ENCODE peak calls at places on chromosomes 7 and 10, in seven cellular contexts. One of them, this sample, is unnamed.

GRCh38 chr10:14954001-14954770 is at the start of gene DCLRE1C:
- DNase-seq in PC-9: peak
- DNase-seq in fibroblast of pulmonary artery: peak
- DNase-seq in fibroblast of the aortic adventitia: peak
- DNase-seq in Peyer's patch: peak
- DNase-seq in fibroblast of lung: peak
- DNase-seq in AG04450: peak
- DNase-seq in this sample: peak

GRCh38 chr10:13993169-13993568 is 337.6 kb downstream of the FRMD4A start:
- DNase-seq in fibroblast of lung: peak
- DNase-seq in PC-9: no peak
- DNase-seq in fibroblast of pulmonary artery: peak
- DNase-seq in fibroblast of the aortic adventitia: peak
- DNase-seq in AG04450: peak
- DNase-seq in Peyer's patch: no peak
- DNase-seq in this sample: no peak

GRCh38 chr7:109793-110556 is 82.4 kb upstream of the FAM20C start:
- DNase-seq in fibroblast of lung: no peak
- DNase-seq in AG04450: no peak
- DNase-seq in fibroblast of pulmonary artery: no peak
- DNase-seq in fibroblast of the aortic adventitia: no peak
- DNase-seq in Peyer's patch: peak
- DNase-seq in PC-9: no peak
- DNase-seq in this sample: no peak

GRCh38 chr7:98250789-98251188 is 1.2 kb downstream of the TECPR1 start:
- DNase-seq in Peyer's patch: peak
- DNase-seq in PC-9: peak
- DNase-seq in fibroblast of lung: no peak
- DNase-seq in fibroblast of the aortic adventitia: no peak
- DNase-seq in AG04450: no peak
- DNase-seq in fibroblast of pulmonary artery: no peak
- DNase-seq in this sample: no peak

GRCh38 chr10:33248638-33249037 is 85.8 kb downstream of the NRP1 start:
- DNase-seq in Peyer's patch: no peak
- DNase-seq in fibroblast of pulmonary artery: peak
- DNase-seq in fibroblast of the aortic adventitia: peak
- DNase-seq in fibroblast of lung: peak
- DNase-seq in AG04450: peak
- DNase-seq in PC-9: peak
- DNase-seq in this sample: no peak

GRCh38 chr7:95493247-95493646 is 7.5 kb downstream of the ASB4 start:
- DNase-seq in AG04450: no peak
- DNase-seq in fibroblast of the aortic adventitia: no peak
- DNase-seq in PC-9: no peak
- DNase-seq in fibroblast of lung: peak
- DNase-seq in fibroblast of pulmonary artery: peak
- DNase-seq in Peyer's patch: no peak
- DNase-seq in this sample: no peak

GRCh38 chr7:26186364-26187311 is 13.9 kb downstream of the HNRNPA2B1 start:
- DNase-seq in Peyer's patch: no peak
- DNase-seq in fibroblast of the aortic adventitia: no peak
- DNase-seq in fibroblast of pulmonary artery: no peak
- DNase-seq in PC-9: no peak
- DNase-seq in fibroblast of lung: no peak
- DNase-seq in AG04450: no peak
- DNase-seq in this sample: no peak

GRCh38 chr10:613217-613616 is 76.3 kb downstream of the DIP2C start:
- DNase-seq in fibroblast of pulmonary artery: no peak
- DNase-seq in fibroblast of the aortic adventitia: no peak
- DNase-seq in Peyer's patch: no peak
- DNase-seq in fibroblast of lung: no peak
- DNase-seq in AG04450: no peak
- DNase-seq in PC-9: peak
- DNase-seq in this sample: no peak

GRCh38 chr7:91140982-91141381 is 123.3 kb upstream of the FZD1 start:
- DNase-seq in fibroblast of the aortic adventitia: no peak
- DNase-seq in fibroblast of pulmonary artery: no peak
- DNase-seq in PC-9: no peak
- DNase-seq in AG04450: no peak
- DNase-seq in Peyer's patch: no peak
- DNase-seq in fibroblast of lung: no peak
- DNase-seq in this sample: no peak

GRCh38 chr7:921581-922333 is 32.7 kb downstream of the ADAP1 start:
- DNase-seq in fibroblast of pulmonary artery: no peak
- DNase-seq in Peyer's patch: no peak
- DNase-seq in AG04450: no peak
- DNase-seq in fibroblast of lung: no peak
- DNase-seq in PC-9: no peak
- DNase-seq in fibroblast of the aortic adventitia: no peak
- DNase-seq in this sample: no peak

GRCh38 chr10:59317066-59317465 is 45.3 kb downstream of the FAM13C start:
- DNase-seq in fibroblast of the aortic adventitia: no peak
- DNase-seq in PC-9: no peak
- DNase-seq in fibroblast of lung: no peak
- DNase-seq in Peyer's patch: no peak
- DNase-seq in AG04450: no peak
- DNase-seq in fibroblast of pulmonary artery: no peak
- DNase-seq in this sample: no peak

GRCh38 chr7:68485253-68485914 is 1112.9 kb upstream of the AUTS2 start:
- DNase-seq in fibroblast of lung: no peak
- DNase-seq in fibroblast of pulmonary artery: no peak
- DNase-seq in PC-9: no peak
- DNase-seq in Peyer's patch: no peak
- DNase-seq in fibroblast of the aortic adventitia: no peak
- DNase-seq in AG04450: no peak
- DNase-seq in this sample: no peak

GRCh38 chr10:100766693-100767427 is 21.5 kb downstream of the PAX2 start:
- DNase-seq in AG04450: no peak
- DNase-seq in PC-9: no peak
- DNase-seq in Peyer's patch: no peak
- DNase-seq in fibroblast of lung: no peak
- DNase-seq in fibroblast of the aortic adventitia: no peak
- DNase-seq in fibroblast of pulmonary artery: no peak
- DNase-seq in this sample: no peak

GRCh38 chr7:130189281-130189782 is 15.9 kb downstream of the TMEM209 start:
- DNase-seq in AG04450: no peak
- DNase-seq in fibroblast of lung: no peak
- DNase-seq in fibroblast of the aortic adventitia: peak
- DNase-seq in fibroblast of pulmonary artery: peak
- DNase-seq in Peyer's patch: no peak
- DNase-seq in PC-9: no peak
- DNase-seq in this sample: no peak

GRCh38 chr10:77586719-77587423 is 50.7 kb downstream of the KCNMA1 start:
- DNase-seq in AG04450: peak
- DNase-seq in Peyer's patch: no peak
- DNase-seq in fibroblast of the aortic adventitia: peak
- DNase-seq in PC-9: peak
- DNase-seq in fibroblast of pulmonary artery: peak
- DNase-seq in fibroblast of lung: peak
- DNase-seq in this sample: no peak

DNA sequence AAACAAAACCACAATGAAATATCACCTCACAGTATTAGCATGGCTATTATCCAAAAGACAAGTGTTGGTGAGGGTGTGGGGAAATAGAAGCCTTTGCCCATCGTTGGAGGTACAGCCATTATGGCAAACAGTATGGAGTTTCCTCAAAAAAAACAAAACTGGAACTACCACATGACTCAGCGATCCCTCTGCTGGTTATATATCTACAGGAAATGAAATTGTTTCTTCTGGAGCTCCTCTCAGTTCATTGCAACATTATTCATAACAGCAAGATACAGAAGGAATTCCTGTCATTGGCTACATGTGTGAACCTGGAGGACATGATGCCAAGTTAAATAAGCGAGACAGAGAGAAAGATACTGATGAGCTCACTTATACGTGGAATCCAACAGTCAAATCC is 2.4 kb upstream of the UBE3C start:
- DNase-seq in Peyer's patch: no peak
- DNase-seq in PC-9: peak
- DNase-seq in fibroblast of pulmonary artery: peak
- DNase-seq in fibroblast of lung: peak
- DNase-seq in AG04450: peak
- DNase-seq in fibroblast of the aortic adventitia: peak
- DNase-seq in this sample: no peak
- TF ChIP-seq CTCF in Peyer's patch: no peak
- TF ChIP-seq CTCF in PC-9: peak
- TF ChIP-seq CTCF in fibroblast of pulmonary artery: peak
- TF ChIP-seq CTCF in fibroblast of lung: peak
- TF ChIP-seq CTCF in AG04450: peak
- TF ChIP-seq CTCF in fibroblast of the aortic adventitia: peak
- TF ChIP-seq CTCF in this sample: no peak

DNA sequence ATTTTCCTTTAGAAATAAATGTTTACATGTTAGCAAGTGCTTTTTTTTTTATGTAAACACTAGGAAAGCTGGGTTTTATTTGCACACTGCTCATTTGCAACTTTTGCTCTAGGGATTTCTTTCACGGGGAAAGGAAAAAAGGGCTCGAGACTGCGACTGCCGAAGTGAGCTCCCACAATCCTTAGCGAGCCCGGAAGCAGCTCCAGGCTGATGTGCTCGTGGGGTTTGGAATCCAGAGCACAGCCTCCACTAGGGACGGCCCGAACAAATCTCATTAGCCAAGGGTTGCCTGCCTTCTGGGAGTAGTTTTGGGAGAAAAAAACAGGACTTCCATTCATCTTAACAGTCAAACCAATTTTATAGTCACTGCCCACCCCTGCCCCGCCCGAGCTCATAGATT is 107.9 kb upstream of the YAE1 start:
- DNase-seq in fibroblast of lung: no peak
- DNase-seq in fibroblast of the aortic adventitia: no peak
- DNase-seq in PC-9: no peak
- DNase-seq in AG04450: no peak
- DNase-seq in fibroblast of pulmonary artery: no peak
- DNase-seq in Peyer's patch: no peak
- DNase-seq in this sample: no peak
- H3K4me3 ChIP-seq in fibroblast of lung: peak
- H3K4me3 ChIP-seq in fibroblast of the aortic adventitia: no peak
- H3K4me3 ChIP-seq in PC-9: peak
- H3K4me3 ChIP-seq in AG04450: peak
- H3K4me3 ChIP-seq in fibroblast of pulmonary artery: no peak
- H3K4me3 ChIP-seq in Peyer's patch: no peak
- H3K4me3 ChIP-seq in this sample: peak

GRCh38 chr7:30790391-30790790 is 19.2 kb downstream of the MINDY4 start:
- DNase-seq in fibroblast of lung: no peak
- DNase-seq in fibroblast of pulmonary artery: no peak
- DNase-seq in fibroblast of the aortic adventitia: no peak
- DNase-seq in PC-9: no peak
- DNase-seq in AG04450: no peak
- DNase-seq in Peyer's patch: no peak
- DNase-seq in this sample: no peak

GRCh38 chr7:30789334-30789711 is 18.1 kb downstream of the MINDY4 start:
- DNase-seq in PC-9: no peak
- DNase-seq in fibroblast of lung: peak
- DNase-seq in Peyer's patch: no peak
- DNase-seq in AG04450: no peak
- DNase-seq in fibroblast of the aortic adventitia: peak
- DNase-seq in fibroblast of pulmonary artery: peak
- DNase-seq in this sample: no peak

GRCh38 chr7:30788640-30789333 is 17.6 kb downstream of the MINDY4 start:
- DNase-seq in fibroblast of lung: no peak
- DNase-seq in fibroblast of the aortic adventitia: no peak
- DNase-seq in fibroblast of pulmonary artery: no peak
- DNase-seq in PC-9: no peak
- DNase-seq in Peyer's patch: no peak
- DNase-seq in AG04450: no peak
- DNase-seq in this sample: no peak

GRCh38 chr7:30787476-30787875 is 16.3 kb downstream of the MINDY4 start:
- DNase-seq in fibroblast of the aortic adventitia: no peak
- DNase-seq in fibroblast of pulmonary artery: no peak
- DNase-seq in Peyer's patch: no peak
- DNase-seq in fibroblast of lung: no peak
- DNase-seq in PC-9: no peak
- DNase-seq in AG04450: no peak
- DNase-seq in this sample: no peak

GRCh38 chr7:30791126-30791525 is 19.9 kb downstream of the MINDY4 start:
- DNase-seq in Peyer's patch: no peak
- DNase-seq in AG04450: no peak
- DNase-seq in fibroblast of the aortic adventitia: no peak
- DNase-seq in fibroblast of lung: no peak
- DNase-seq in fibroblast of pulmonary artery: no peak
- DNase-seq in PC-9: no peak
- DNase-seq in this sample: no peak
- TF ChIP-seq CTCF in Peyer's patch: no peak
- TF ChIP-seq CTCF in AG04450: no peak
- TF ChIP-seq CTCF in fibroblast of the aortic adventitia: no peak
- TF ChIP-seq CTCF in fibroblast of lung: no peak
- TF ChIP-seq CTCF in fibroblast of pulmonary artery: no peak
- TF ChIP-seq CTCF in PC-9: no peak
- TF ChIP-seq CTCF in this sample: no peak

GRCh38 chr7:47557986-47558670 is 23.8 kb downstream of the TNS3 start:
- DNase-seq in PC-9: no peak
- DNase-seq in fibroblast of lung: no peak
- DNase-seq in fibroblast of the aortic adventitia: no peak
- DNase-seq in AG04450: no peak
- DNase-seq in Peyer's patch: no peak
- DNase-seq in fibroblast of pulmonary artery: no peak
- DNase-seq in this sample: no peak

GRCh38 chr7:47559306-47560220 is 22.3 kb downstream of the TNS3 start:
- DNase-seq in AG04450: no peak
- DNase-seq in fibroblast of lung: no peak
- DNase-seq in Peyer's patch: no peak
- DNase-seq in fibroblast of pulmonary artery: no peak
- DNase-seq in PC-9: no peak
- DNase-seq in fibroblast of the aortic adventitia: no peak
- DNase-seq in this sample: no peak

GRCh38 chr7:47557317-47557985 is 24.5 kb downstream of the TNS3 start:
- DNase-seq in fibroblast of pulmonary artery: peak
- DNase-seq in fibroblast of the aortic adventitia: peak
- DNase-seq in Peyer's patch: no peak
- DNase-seq in fibroblast of lung: peak
- DNase-seq in AG04450: no peak
- DNase-seq in PC-9: no peak
- DNase-seq in this sample: no peak

GRCh38 chr7:47565841-47566240 is 16.1 kb downstream of the TNS3 start:
- DNase-seq in fibroblast of lung: no peak
- DNase-seq in Peyer's patch: no peak
- DNase-seq in AG04450: no peak
- DNase-seq in fibroblast of the aortic adventitia: no peak
- DNase-seq in fibroblast of pulmonary artery: no peak
- DNase-seq in PC-9: no peak
- DNase-seq in this sample: no peak

DNA sequence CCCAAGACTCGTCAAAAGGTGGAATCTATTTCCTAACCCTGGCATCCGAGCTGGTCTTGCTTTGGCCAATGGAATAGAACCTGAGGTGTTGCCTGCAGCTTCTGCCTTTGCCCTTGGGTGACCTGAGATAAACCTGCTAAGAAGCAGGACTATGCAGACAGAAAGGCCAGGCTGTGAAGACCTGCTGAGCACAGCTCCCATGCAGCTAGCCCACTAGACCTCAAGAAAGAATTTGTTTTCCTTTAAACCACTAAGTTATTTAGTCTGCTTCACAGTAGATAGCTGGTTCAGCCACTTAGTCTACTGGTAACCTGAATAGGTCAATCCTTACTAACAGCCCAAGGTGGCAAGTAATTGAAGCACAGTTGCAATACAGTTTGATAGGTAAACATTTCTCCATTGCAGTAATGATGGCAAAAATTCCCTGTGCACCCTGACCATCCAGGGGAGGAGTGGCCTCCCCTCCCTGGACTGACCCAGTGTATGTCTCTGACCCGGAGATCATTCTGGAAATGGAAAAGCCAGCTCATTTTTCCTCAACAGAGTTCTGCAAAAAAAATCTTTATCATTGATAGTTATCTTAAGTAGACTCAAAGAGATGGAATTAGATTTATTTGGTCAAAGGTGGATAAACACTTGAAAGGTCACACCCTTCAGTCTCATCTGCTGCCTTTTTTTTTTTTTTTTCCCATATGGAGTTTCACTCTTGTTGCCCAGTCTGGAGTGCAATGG is 20.0 kb downstream of the TNS3 start:
- DNase-seq in PC-9: peak
- DNase-seq in AG04450: no peak
- DNase-seq in fibroblast of lung: no peak
- DNase-seq in Peyer's patch: no peak
- DNase-seq in fibroblast of pulmonary artery: no peak
- DNase-seq in fibroblast of the aortic adventitia: no peak
- DNase-seq in this sample: no peak
- H3K4me3 ChIP-seq in PC-9: no peak
- H3K4me3 ChIP-seq in AG04450: no peak
- H3K4me3 ChIP-seq in fibroblast of lung: no peak
- H3K4me3 ChIP-seq in Peyer's patch: no peak
- H3K4me3 ChIP-seq in fibroblast of pulmonary artery: no peak
- H3K4me3 ChIP-seq in fibroblast of the aortic adventitia: no peak
- H3K4me3 ChIP-seq in this sample: no peak